ENCODE peak calls at places on chromosomes 3 and 15, in six cellular contexts. One of them, this sample, is unnamed.

GRCh38 chr3:86175051-86175536 is 815.9 kb downstream of the VGLL3 start:
- DNase-seq in ovary: no peak
- DNase-seq in CD8-positive, alpha-beta T cell: no peak
- DNase-seq in tibial artery: no peak
- DNase-seq in brain microvascular endothelial cell: no peak
- DNase-seq in tibial nerve: no peak
- DNase-seq in this sample: no peak

GRCh38 chr3:169754711-169755110 is 10.1 kb downstream of the TERC start:
- DNase-seq in brain microvascular endothelial cell: no peak
- DNase-seq in ovary: no peak
- DNase-seq in tibial nerve: no peak
- DNase-seq in tibial artery: no peak
- DNase-seq in CD8-positive, alpha-beta T cell: no peak
- DNase-seq in this sample: no peak

GRCh38 chr15:56207711-56208110 is 36.0 kb downstream of the RFX7 start:
- DNase-seq in tibial artery: no peak
- DNase-seq in CD8-positive, alpha-beta T cell: no peak
- DNase-seq in ovary: no peak
- DNase-seq in brain microvascular endothelial cell: no peak
- DNase-seq in tibial nerve: no peak
- DNase-seq in this sample: no peak

GRCh38 chr3:11248596-11248995 is 23.6 kb upstream of the ATG7 start:
- DNase-seq in tibial nerve: no peak
- DNase-seq in brain microvascular endothelial cell: peak; percentile 18
- DNase-seq in CD8-positive, alpha-beta T cell: no peak
- DNase-seq in tibial artery: no peak
- DNase-seq in ovary: no peak
- DNase-seq in this sample: no peak

GRCh38 chr3:54756330-54756731 is 171.5 kb downstream of the LRTM1 start:
- DNase-seq in CD8-positive, alpha-beta T cell: no peak
- DNase-seq in brain microvascular endothelial cell: peak; percentile 88
- DNase-seq in tibial nerve: no peak
- DNase-seq in tibial artery: no peak
- DNase-seq in ovary: no peak
- DNase-seq in this sample: no peak

GRCh38 chr3:157027861-157028745 is 131.8 kb downstream of the CCNL1 start:
- DNase-seq in ovary: no peak
- DNase-seq in brain microvascular endothelial cell: no peak
- DNase-seq in tibial artery: no peak
- DNase-seq in tibial nerve: no peak
- DNase-seq in CD8-positive, alpha-beta T cell: no peak
- DNase-seq in this sample: no peak

GRCh38 chr3:43418601-43419272 is 132.4 kb downstream of the SNRK start:
- DNase-seq in ovary: no peak
- DNase-seq in brain microvascular endothelial cell: no peak
- DNase-seq in tibial artery: no peak
- DNase-seq in tibial nerve: no peak
- DNase-seq in CD8-positive, alpha-beta T cell: no peak
- DNase-seq in this sample: no peak

GRCh38 chr15:54582863-54583643 is 604.8 kb downstream of the UNC13C start:
- DNase-seq in tibial artery: no peak
- DNase-seq in brain microvascular endothelial cell: no peak
- DNase-seq in ovary: no peak
- DNase-seq in CD8-positive, alpha-beta T cell: no peak
- DNase-seq in tibial nerve: no peak
- DNase-seq in this sample: no peak

DNA sequence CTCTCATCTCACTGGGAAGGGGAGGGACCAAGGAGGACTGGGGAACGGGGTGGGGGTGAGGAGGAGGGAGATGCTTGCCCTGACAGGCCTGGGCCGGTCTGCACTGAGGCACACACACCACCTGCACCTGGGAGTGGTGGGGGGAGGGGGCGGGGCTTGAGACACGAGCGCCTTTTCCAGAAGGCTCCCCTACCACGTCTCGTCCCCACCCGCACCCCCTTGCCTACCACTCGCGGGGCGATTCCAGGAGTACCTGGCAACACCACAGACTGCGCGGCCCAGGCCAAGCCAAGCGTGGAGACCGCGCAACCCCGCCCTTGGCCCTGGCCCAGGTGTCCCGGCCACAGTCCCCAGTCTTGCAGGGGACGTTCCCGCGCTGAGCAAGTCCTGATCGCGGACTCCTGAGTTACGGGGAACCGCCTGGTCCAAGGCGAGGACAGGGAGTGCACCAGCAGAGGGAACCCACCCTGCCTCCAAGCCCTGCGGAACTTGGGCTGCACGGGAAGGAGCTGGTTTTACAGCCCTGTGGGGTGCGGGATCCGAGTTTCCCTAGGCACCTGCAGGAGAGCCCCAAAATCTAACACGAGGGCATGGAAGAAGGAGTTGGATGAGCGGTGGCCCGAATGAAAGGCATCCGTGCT is 68.1 kb upstream of the SH3GL3 start:
- DNase-seq in ovary: no peak
- DNase-seq in CD8-positive, alpha-beta T cell: no peak
- DNase-seq in brain microvascular endothelial cell: no peak
- DNase-seq in tibial nerve: no peak
- DNase-seq in tibial artery: no peak
- DNase-seq in this sample: no peak
- H3K4me3 ChIP-seq in ovary: no peak overlapping the region
- H3K4me3 ChIP-seq in CD8-positive, alpha-beta T cell: no peak overlapping the region
- H3K4me3 ChIP-seq in brain microvascular endothelial cell: no peak overlapping the region
- H3K4me3 ChIP-seq in tibial nerve: no peak overlapping the region
- H3K4me3 ChIP-seq in tibial artery: no peak overlapping the region
- H3K4me3 ChIP-seq in this sample: no peak overlapping the region

GRCh38 chr3:71801986-71802385 is 17.0 kb upstream of the PROK2 start:
- DNase-seq in brain microvascular endothelial cell: no peak
- DNase-seq in ovary: no peak
- DNase-seq in CD8-positive, alpha-beta T cell: no peak
- DNase-seq in tibial artery: no peak
- DNase-seq in tibial nerve: no peak
- DNase-seq in this sample: no peak
- H3K4me3 ChIP-seq in brain microvascular endothelial cell: no peak overlapping the region
- H3K4me3 ChIP-seq in ovary: no peak overlapping the region
- H3K4me3 ChIP-seq in CD8-positive, alpha-beta T cell: no peak overlapping the region
- H3K4me3 ChIP-seq in tibial artery: no peak overlapping the region
- H3K4me3 ChIP-seq in tibial nerve: no peak overlapping the region
- H3K4me3 ChIP-seq in this sample: no peak overlapping the region

DNA sequence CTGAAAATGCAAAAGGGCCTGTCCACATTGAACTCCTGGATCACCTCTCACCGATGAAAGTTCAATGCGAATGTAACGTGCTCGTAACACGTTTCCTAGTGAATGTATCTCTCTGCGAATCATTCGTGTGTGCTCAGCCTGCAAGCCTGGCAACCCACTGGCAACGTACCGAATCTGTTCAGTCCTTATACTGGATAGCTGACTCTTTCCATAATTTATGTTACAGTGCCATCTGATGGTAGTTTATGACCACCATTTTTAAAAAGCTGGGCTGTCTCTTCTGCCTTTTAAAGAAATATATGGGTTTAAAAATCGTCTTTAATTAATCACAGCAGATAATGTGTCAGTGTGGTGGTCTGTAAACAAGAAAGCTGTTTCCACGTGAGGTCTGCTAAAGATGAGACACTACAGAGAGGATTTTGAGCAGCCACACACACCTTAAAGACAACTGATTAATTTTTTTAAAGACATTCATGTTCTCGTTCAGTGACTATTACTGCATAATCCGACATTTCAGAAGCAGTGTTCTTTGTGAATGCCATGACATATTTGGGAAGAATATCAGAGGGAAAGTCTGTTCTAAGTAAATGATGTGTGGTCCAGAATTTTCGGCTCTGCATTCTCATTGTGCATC is 69.4 kb upstream of the FOXP1 start:
- DNase-seq in CD8-positive, alpha-beta T cell: no peak
- DNase-seq in tibial artery: no peak
- DNase-seq in tibial nerve: no peak
- DNase-seq in brain microvascular endothelial cell: peak; percentile 61
- DNase-seq in ovary: peak; percentile 39
- DNase-seq in this sample: peak; percentile 30
- H3K4me3 ChIP-seq in CD8-positive, alpha-beta T cell: no peak overlapping the region
- H3K4me3 ChIP-seq in tibial artery: no peak overlapping the region
- H3K4me3 ChIP-seq in tibial nerve: no peak overlapping the region
- H3K4me3 ChIP-seq in brain microvascular endothelial cell: no peak overlapping the region
- H3K4me3 ChIP-seq in ovary: no peak overlapping the region
- H3K4me3 ChIP-seq in this sample: no peak overlapping the region

GRCh38 chr3:137767146-137768020 is 3.3 kb downstream of the SOX14 start:
- DNase-seq in brain microvascular endothelial cell: no peak
- DNase-seq in ovary: no peak
- DNase-seq in tibial artery: no peak
- DNase-seq in CD8-positive, alpha-beta T cell: no peak
- DNase-seq in tibial nerve: no peak
- DNase-seq in this sample: peak; percentile 84
- H3K4me3 ChIP-seq in brain microvascular endothelial cell: no peak overlapping the region
- H3K4me3 ChIP-seq in ovary: no peak overlapping the region
- H3K4me3 ChIP-seq in tibial artery: peak overlapping the region; percentile 46
- H3K4me3 ChIP-seq in CD8-positive, alpha-beta T cell: no peak overlapping the region
- H3K4me3 ChIP-seq in tibial nerve: peak overlapping the region; percentile 31
- H3K4me3 ChIP-seq in this sample: no peak overlapping the region

DNA sequence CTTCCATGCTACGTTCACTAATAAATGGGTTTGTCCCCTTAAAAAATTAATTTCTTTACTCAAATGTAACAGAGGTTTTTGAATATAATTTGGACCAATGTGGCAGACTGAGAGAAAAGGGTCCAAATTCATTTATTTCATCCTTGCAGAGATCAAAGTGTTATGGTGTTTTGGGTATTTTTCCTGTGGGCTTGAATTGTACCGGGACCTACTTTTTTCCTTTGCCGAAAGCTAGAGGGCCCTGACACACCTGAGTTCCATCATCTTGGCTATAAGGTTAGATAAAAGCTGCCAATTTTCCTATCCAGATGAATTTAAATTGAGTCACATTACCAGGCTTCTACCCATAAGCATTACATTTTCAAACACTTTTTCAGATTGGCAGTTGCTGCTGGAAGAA is 893 bp downstream of the CCNB2 start:
- DNase-seq in ovary: no peak
- DNase-seq in tibial artery: no peak
- DNase-seq in tibial nerve: no peak
- DNase-seq in brain microvascular endothelial cell: no peak
- DNase-seq in CD8-positive, alpha-beta T cell: no peak
- DNase-seq in this sample: no peak
- H3K4me3 ChIP-seq in ovary: no peak overlapping the region
- H3K4me3 ChIP-seq in tibial artery: peak overlapping the region; percentile 65
- H3K4me3 ChIP-seq in tibial nerve: no peak overlapping the region
- H3K4me3 ChIP-seq in brain microvascular endothelial cell: peak overlapping the region; percentile 94
- H3K4me3 ChIP-seq in CD8-positive, alpha-beta T cell: no peak overlapping the region
- H3K4me3 ChIP-seq in this sample: peak overlapping the region; percentile 98

GRCh38 chr3:42371776-42372175 is 38.6 kb downstream of the LYZL4 start:
- DNase-seq in tibial artery: no peak
- DNase-seq in brain microvascular endothelial cell: no peak
- DNase-seq in CD8-positive, alpha-beta T cell: no peak
- DNase-seq in tibial nerve: no peak
- DNase-seq in ovary: no peak
- DNase-seq in this sample: no peak

GRCh38 chr3:42369304-42369703 is 41.1 kb downstream of the LYZL4 start:
- DNase-seq in CD8-positive, alpha-beta T cell: no peak
- DNase-seq in tibial nerve: no peak
- DNase-seq in tibial artery: no peak
- DNase-seq in ovary: no peak
- DNase-seq in brain microvascular endothelial cell: peak; percentile 18
- DNase-seq in this sample: peak; percentile 13

GRCh38 chr3:42366550-42366949 is 43.9 kb downstream of the LYZL4 start:
- DNase-seq in ovary: no peak
- DNase-seq in CD8-positive, alpha-beta T cell: no peak
- DNase-seq in tibial artery: no peak
- DNase-seq in brain microvascular endothelial cell: no peak
- DNase-seq in tibial nerve: no peak
- DNase-seq in this sample: peak; percentile 15

GRCh38 chr3:42367903-42368302 is 42.5 kb downstream of the LYZL4 start:
- DNase-seq in CD8-positive, alpha-beta T cell: no peak
- DNase-seq in ovary: no peak
- DNase-seq in brain microvascular endothelial cell: no peak
- DNase-seq in tibial nerve: no peak
- DNase-seq in tibial artery: no peak
- DNase-seq in this sample: peak; percentile 15

GRCh38 chr3:42369832-42370231 is 40.6 kb downstream of the LYZL4 start:
- DNase-seq in tibial artery: no peak
- DNase-seq in brain microvascular endothelial cell: no peak
- DNase-seq in CD8-positive, alpha-beta T cell: no peak
- DNase-seq in ovary: no peak
- DNase-seq in tibial nerve: no peak
- DNase-seq in this sample: peak; percentile 15
- H3K4me3 ChIP-seq in tibial artery: no peak overlapping the region
- H3K4me3 ChIP-seq in brain microvascular endothelial cell: no peak overlapping the region
- H3K4me3 ChIP-seq in CD8-positive, alpha-beta T cell: no peak overlapping the region
- H3K4me3 ChIP-seq in ovary: no peak overlapping the region
- H3K4me3 ChIP-seq in tibial nerve: no peak overlapping the region
- H3K4me3 ChIP-seq in this sample: no peak overlapping the region

GRCh38 chr3:17738921-17739320 is 3.5 kb downstream of the TBC1D5 start:
- DNase-seq in ovary: no peak
- DNase-seq in tibial nerve: no peak
- DNase-seq in brain microvascular endothelial cell: no peak
- DNase-seq in tibial artery: no peak
- DNase-seq in CD8-positive, alpha-beta T cell: no peak
- DNase-seq in this sample: no peak

GRCh38 chr3:17742837-17743659 is 617 bp upstream of the TBC1D5 start:
- DNase-seq in CD8-positive, alpha-beta T cell: no peak
- DNase-seq in tibial nerve: no peak
- DNase-seq in brain microvascular endothelial cell: peak; percentile 96
- DNase-seq in ovary: no peak
- DNase-seq in tibial artery: no peak
- DNase-seq in this sample: no peak

GRCh38 chr3:17742092-17742836 is at the start of gene TBC1D5:
- DNase-seq in ovary: peak; percentile 95
- DNase-seq in tibial nerve: peak; percentile 90
- DNase-seq in tibial artery: peak; percentile 98
- DNase-seq in CD8-positive, alpha-beta T cell: peak; percentile 82
- DNase-seq in brain microvascular endothelial cell: peak; percentile 45
- DNase-seq in this sample: peak; percentile 95

GRCh38 chr3:17741621-17742091 is 775 bp downstream of the TBC1D5 start:
- DNase-seq in tibial artery: no peak
- DNase-seq in tibial nerve: no peak
- DNase-seq in ovary: no peak
- DNase-seq in CD8-positive, alpha-beta T cell: no peak
- DNase-seq in brain microvascular endothelial cell: no peak
- DNase-seq in this sample: peak; percentile 71

GRCh38 chr3:17740703-17741102 is 1.7 kb downstream of the TBC1D5 start:
- DNase-seq in brain microvascular endothelial cell: peak; percentile 13
- DNase-seq in CD8-positive, alpha-beta T cell: no peak
- DNase-seq in ovary: no peak
- DNase-seq in tibial artery: no peak
- DNase-seq in tibial nerve: no peak
- DNase-seq in this sample: no peak
- H3K4me3 ChIP-seq in brain microvascular endothelial cell: peak overlapping the region; percentile 64
- H3K4me3 ChIP-seq in CD8-positive, alpha-beta T cell: no peak overlapping the region
- H3K4me3 ChIP-seq in ovary: no peak overlapping the region
- H3K4me3 ChIP-seq in tibial artery: peak overlapping the region; percentile 73
- H3K4me3 ChIP-seq in tibial nerve: peak overlapping the region; percentile 5
- H3K4me3 ChIP-seq in this sample: peak overlapping the region; percentile 73

This sample was measured in NT2/D1.